ENCODE peak calls at places on chromosomes 3 and 15, in four cellular contexts. P, T, B and V are unnamed samples.

GRCh38 chr3:126679318-126679751 is 24.4 kb upstream of the TXNRD3 start:
- DNase-seq in T (peak), P (peak), B (peak), V (peak)

GRCh38 chr15:89179966-89180875 is 41.2 kb downstream of the RLBP1 start:
- DNase-seq in B (no peak), T (no peak), P (no peak), V (no peak)

GRCh38 chr3:42117175-42118008 is 26.2 kb downstream of the TRAK1 start:
- DNase-seq in T (no peak), B (peak), P (peak), V (no peak)

GRCh38 chr15:36005542-36005941 is 459.6 kb upstream of the DPH6 start:
- DNase-seq in P (no peak), B (no peak), T (no peak), V (no peak)

GRCh38 chr3:152331018-152331541 is 62.4 kb downstream of the MBNL1 start:
- DNase-seq in T (no peak), P (no peak), B (no peak), V (no peak)

GRCh38 chr15:70140543-70141375 is 43.0 kb upstream of the TLE3 start:
- DNase-seq in T (peak), P (no peak), B (no peak), V (no peak)

GRCh38 chr15:94503293-94503692 is 271.9 kb downstream of the MCTP2 start:
- DNase-seq in P (no peak), T (no peak), B (no peak), V (no peak)

GRCh38 chr3:149009732-149010131 is 18.4 kb downstream of the GYG1 start:
- DNase-seq in T (no peak), B (no peak), P (peak), V (no peak)

GRCh38 chr3:57949779-57950618 is 58.2 kb upstream of the FLNB start:
- DNase-seq in T (peak), P (no peak), B (no peak), V (no peak)

GRCh38 chr15:90959894-90960293 is 5.2 kb downstream of the RCCD1 start:
- DNase-seq in P (no peak), T (no peak), B (no peak), V (no peak)

DNA sequence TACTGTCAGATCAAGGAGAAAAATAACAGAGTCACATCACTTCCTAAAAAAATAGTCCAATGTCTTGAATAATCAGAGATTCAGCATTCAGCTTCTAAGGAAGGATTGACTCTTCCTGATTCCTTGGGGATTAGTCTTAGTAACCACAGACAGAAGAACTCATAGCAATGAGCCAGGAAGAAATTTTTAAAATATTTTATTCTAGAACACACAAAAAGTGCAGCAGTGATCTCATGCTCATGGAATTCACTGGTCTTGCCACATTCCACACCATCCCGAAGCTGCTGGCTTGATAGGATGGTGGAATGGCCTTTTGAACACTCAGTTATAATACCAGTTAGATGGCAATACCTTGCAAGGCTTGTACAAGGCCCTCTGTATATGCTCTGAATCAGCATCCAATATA is 43.0 kb upstream of the ABI3BP start:
- DNase-seq in P (no peak), B (no peak), T (no peak), V (no peak)
- TF ChIP-seq POLR2A in P (no peak), B (no peak), T (no peak), V (no peak)

DNA sequence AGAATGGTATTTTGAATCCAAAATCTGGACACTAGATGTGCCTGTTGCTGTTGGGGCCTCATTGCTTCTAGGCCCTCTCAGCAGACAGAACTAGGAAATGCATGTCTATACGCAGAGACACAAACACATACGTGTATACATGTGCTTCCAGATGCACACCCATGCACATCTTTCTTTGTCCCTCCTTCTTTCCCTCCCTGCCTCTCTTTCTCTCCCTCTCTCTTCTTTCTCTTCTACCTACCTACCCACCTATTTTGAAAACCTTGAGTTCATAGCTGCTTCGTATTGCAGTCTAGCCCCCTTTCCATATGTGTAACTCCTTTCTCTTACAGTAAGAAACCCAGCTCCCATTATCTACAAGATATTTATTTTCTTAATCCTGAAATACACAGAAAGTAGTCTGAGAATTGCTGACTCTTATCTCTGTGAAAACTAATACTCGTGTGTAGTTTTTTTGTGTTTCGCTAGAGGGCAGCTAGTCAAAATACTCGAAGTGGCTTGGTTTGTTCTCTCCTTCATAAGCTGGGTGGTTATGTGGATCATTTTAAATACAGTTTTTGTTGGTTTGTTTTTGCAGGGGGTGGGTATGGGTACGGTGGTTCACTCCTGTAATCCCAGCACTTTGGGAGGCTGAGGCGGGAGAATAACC is 18.5 kb downstream of the RPL32 start:
- DNase-seq in P (no peak), B (no peak), T (no peak), V (no peak)
- TF ChIP-seq CTCF in P (no peak), B (no peak), T (peak), V (no peak)

GRCh38 chr15:78872155-78872971 is at the start of gene MORF4L1:
- DNase-seq in B (peak), P (peak), T (peak), V (peak)

GRCh38 chr15:78875107-78875914 is 2.6 kb downstream of the MORF4L1 start:
- DNase-seq in P (no peak), T (no peak), B (no peak), V (peak)

GRCh38 chr15:78873796-78874761 is 1.4 kb downstream of the MORF4L1 start:
- DNase-seq in P (peak), T (peak), B (no peak), V (no peak)

GRCh38 chr15:78868366-78868765 is 4.3 kb upstream of the MORF4L1 start:
- DNase-seq in T (no peak), P (no peak), B (no peak), V (no peak)

DNA sequence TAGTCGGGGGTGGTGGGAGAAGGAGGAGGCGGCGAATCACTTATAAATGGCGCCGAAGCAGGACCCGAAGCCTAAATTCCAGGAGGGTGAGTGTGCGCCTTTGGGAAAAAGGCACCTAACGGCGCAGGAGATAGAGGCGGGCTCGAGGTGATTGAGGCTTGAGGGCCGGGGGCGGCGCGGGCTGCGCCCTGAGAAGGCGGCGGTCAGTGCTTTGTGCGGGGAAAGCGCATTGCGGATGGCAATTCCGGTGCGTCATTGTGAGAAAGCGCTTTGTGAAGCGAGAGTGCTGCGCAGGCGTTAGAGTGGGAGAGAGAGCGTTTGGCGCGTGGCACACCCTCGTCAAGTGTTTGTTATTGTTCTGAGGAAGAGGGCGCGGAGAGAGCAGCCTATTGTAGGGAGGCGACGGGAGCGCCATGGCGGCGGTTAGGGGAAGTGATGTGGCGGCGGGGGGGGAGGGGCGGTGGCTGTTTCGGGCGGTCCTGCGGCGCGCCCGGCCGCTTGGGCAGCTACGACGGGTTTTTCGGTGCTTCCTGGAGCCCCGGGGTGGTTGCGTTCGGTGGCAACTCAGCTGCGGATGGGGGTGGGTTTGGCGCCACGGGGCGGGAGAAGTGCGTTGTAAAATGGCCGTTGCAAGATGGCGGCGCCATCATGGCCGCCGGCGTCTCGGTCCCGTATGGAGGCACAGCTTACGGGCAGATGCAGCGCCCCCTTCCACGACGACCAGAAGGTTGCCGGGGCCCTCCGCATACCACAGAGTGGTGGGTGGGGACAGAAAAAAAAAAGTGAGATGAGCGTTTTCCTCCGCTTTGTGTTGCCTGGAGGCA is 494 bp downstream of the MORF4L1 start:
- DNase-seq in T (peak), P (peak), B (peak), V (peak)
- TF ChIP-seq POLR2A in T (peak), P (peak), B (peak), V (no peak)

GRCh38 chr3:150394606-150395005 is 13.5 kb upstream of the TSC22D2 start:
- DNase-seq in T (no peak), P (no peak), B (no peak), V (no peak)
- TF ChIP-seq CTCF in T (no peak), P (no peak), B (no peak), V (no peak)